ENCODE peak calls at places on chromosomes 2 and 18, in five cellular contexts. R, G, K, I and E are unnamed samples.

GRCh38 chr18:76394780-76395476 is 100.1 kb downstream of the ZNF516 start:
- DNase-seq in R (no peak), G (no peak), K (no peak), I (no peak), E (no peak)

GRCh38 chr2:188937228-188938220 is 36.6 kb upstream of the COL3A1 start:
- DNase-seq in R (no peak), G (peak), K (no peak), I (no peak), E (no peak)

GRCh38 chr2:95384854-95385569 is 17.5 kb upstream of the FAHD2A start:
- DNase-seq in R (peak), G (no peak), K (no peak), I (no peak), E (peak)

GRCh38 chr2:236776695-236777251 is 207.1 kb downstream of the ACKR3 start:
- DNase-seq in R (no peak), G (peak), K (no peak), I (no peak), E (peak)

GRCh38 chr2:164000171-164000570 is 264.4 kb upstream of the FIGN start:
- DNase-seq in R (no peak), G (no peak), K (no peak), I (no peak), E (no peak)

GRCh38 chr2:39573276-39573675 is 92.4 kb upstream of the TMEM178A start:
- DNase-seq in R (no peak), G (no peak), K (no peak), I (no peak), E (no peak)

GRCh38 chr2:187372213-187372612 is 75.8 kb downstream of the CALCRL start:
- DNase-seq in R (no peak), G (no peak), K (no peak), I (no peak), E (no peak)

GRCh38 chr2:113164930-113165585 is 8.7 kb upstream of the PSD4 start:
- DNase-seq in R (no peak), G (no peak), K (no peak), I (no peak), E (no peak)

GRCh38 chr2:205358351-205358815 is 323.9 kb upstream of the NRP2 start:
- DNase-seq in R (no peak), G (no peak), K (no peak), I (no peak), E (no peak)

GRCh38 chr2:24083567-24084385 is 858 bp downstream of the TP53I3 start:
- DNase-seq in R (no peak), G (peak), K (peak), I (peak), E (no peak)

GRCh38 chr2:108776475-108776874 is 10.1 kb upstream of the CCDC138 start:
- DNase-seq in R (no peak), G (no peak), K (no peak), I (no peak), E (no peak)

GRCh38 chr2:197500503-197501179 is 462 bp downstream of the HSPE1 start:
- DNase-seq in R (no peak), G (no peak), K (no peak), I (peak), E (no peak)

GRCh38 chr2:72999729-73000725 is 71.5 kb downstream of the SFXN5 start:
- DNase-seq in R (no peak), G (no peak), K (no peak), I (no peak), E (no peak)

GRCh38 chr18:12906119-12906518 is 22.1 kb upstream of the PTPN2 start:
- DNase-seq in R (no peak), G (no peak), K (no peak), I (no peak), E (no peak)

GRCh38 chr2:69171829-69172228 is 158.8 kb downstream of the ANTXR1 start:
- DNase-seq in R (no peak), G (no peak), K (no peak), I (no peak), E (no peak)

GRCh38 chr2:30492185-30492584 is 45.1 kb downstream of the LCLAT1 start:
- DNase-seq in R (no peak), G (no peak), K (no peak), I (no peak), E (no peak)

GRCh38 chr2:157747695-157748370 is 119.2 kb upstream of the ACVR1C start:
- DNase-seq in R (no peak), G (peak), K (no peak), I (no peak), E (no peak)

GRCh38 chr18:78138993-78139496 is 840.6 kb upstream of the SALL3 start:
- DNase-seq in R (no peak), G (no peak), K (no peak), I (no peak), E (no peak)

GRCh38 chr2:47227532-47228166 is 72.5 kb upstream of the STPG4 start:
- DNase-seq in R (no peak), G (no peak), K (no peak), I (no peak), E (no peak)

GRCh38 chr18:5582849-5583667 is 39.3 kb upstream of the EPB41L3 start:
- DNase-seq in R (no peak), G (peak), K (no peak), I (no peak), E (no peak)

GRCh38 chr2:165440367-165440766 is 29.1 kb upstream of the CSRNP3 start:
- DNase-seq in R (no peak), G (peak), K (no peak), I (peak), E (peak)

GRCh38 chr2:77720115-77720514 is 197.9 kb upstream of the LRRTM4 start:
- DNase-seq in R (no peak), G (no peak), K (no peak), I (no peak), E (no peak)

GRCh38 chr2:46873632-46874068 is 42.0 kb downstream of the MCFD2 start:
- DNase-seq in R (peak), G (peak), K (peak), I (no peak), E (peak)

GRCh38 chr2:64448069-64448468 is 5.9 kb upstream of the LGALSL start:
- DNase-seq in R (no peak), G (no peak), K (no peak), I (no peak), E (no peak)

GRCh38 chr2:101223814-101224231 is 28.9 kb upstream of the CNOT11 start:
- DNase-seq in R (no peak), G (no peak), K (peak), I (no peak), E (no peak)

GRCh38 chr2:136242687-136243277 is 124.8 kb upstream of the CXCR4 start:
- DNase-seq in R (no peak), G (no peak), K (peak), I (no peak), E (no peak)

GRCh38 chr18:22253676-22254075 is 84.3 kb downstream of the GATA6 start:
- DNase-seq in R (no peak), G (no peak), K (no peak), I (no peak), E (no peak)

GRCh38 chr2:138215958-138216357 is 251.7 kb downstream of the HNMT start:
- DNase-seq in R (no peak), G (no peak), K (no peak), I (no peak), E (no peak)